ENCODE peak calls at places on chromosomes 6 and 20, in four cellular contexts. One of them, this sample, is unnamed.

GRCh38 chr6:137145421-137145820 is 28.0 kb downstream of the IL22RA2 start:
- DNase-seq in activated naive CD8-positive, alpha-beta T cell treated with anti-CD3 and anti-CD28 coated beads, Interleukin-2, amount 50 U/mL, for 24 hours: no peak
- DNase-seq in pancreas: no peak
- DNase-seq in NCI-H774: no peak
- DNase-seq in this sample: no peak

GRCh38 chr6:315226-315625 is 22.9 kb downstream of the DUSP22 start:
- DNase-seq in activated naive CD8-positive, alpha-beta T cell treated with anti-CD3 and anti-CD28 coated beads, Interleukin-2, amount 50 U/mL, for 24 hours: no peak
- DNase-seq in pancreas: no peak
- DNase-seq in NCI-H774: no peak
- DNase-seq in this sample: no peak

GRCh38 chr6:33208089-33208967 is at the start of gene RING1:
- DNase-seq in NCI-H774: peak
- DNase-seq in pancreas: peak
- DNase-seq in activated naive CD8-positive, alpha-beta T cell treated with anti-CD3 and anti-CD28 coated beads, Interleukin-2, amount 50 U/mL, for 24 hours: peak
- DNase-seq in this sample: no peak

GRCh38 chr6:149273318-149273717 is 44.2 kb upstream of the TAB2 start:
- DNase-seq in pancreas: no peak
- DNase-seq in activated naive CD8-positive, alpha-beta T cell treated with anti-CD3 and anti-CD28 coated beads, Interleukin-2, amount 50 U/mL, for 24 hours: no peak
- DNase-seq in NCI-H774: no peak
- DNase-seq in this sample: no peak

GRCh38 chr20:49757597-49757996 is 43.9 kb upstream of the B4GALT5 start:
- DNase-seq in pancreas: no peak
- DNase-seq in activated naive CD8-positive, alpha-beta T cell treated with anti-CD3 and anti-CD28 coated beads, Interleukin-2, amount 50 U/mL, for 24 hours: no peak
- DNase-seq in NCI-H774: no peak
- DNase-seq in this sample: no peak

GRCh38 chr20:47691632-47692031 is 93.6 kb downstream of the SULF2 start:
- DNase-seq in NCI-H774: no peak
- DNase-seq in pancreas: no peak
- DNase-seq in activated naive CD8-positive, alpha-beta T cell treated with anti-CD3 and anti-CD28 coated beads, Interleukin-2, amount 50 U/mL, for 24 hours: no peak
- DNase-seq in this sample: no peak

GRCh38 chr20:51449498-51450220 is 92.9 kb downstream of the NFATC2 start:
- DNase-seq in pancreas: no peak
- DNase-seq in activated naive CD8-positive, alpha-beta T cell treated with anti-CD3 and anti-CD28 coated beads, Interleukin-2, amount 50 U/mL, for 24 hours: no peak
- DNase-seq in NCI-H774: no peak
- DNase-seq in this sample: no peak

GRCh38 chr6:145964948-145965366 is 799 bp upstream of the SHPRH start:
- DNase-seq in activated naive CD8-positive, alpha-beta T cell treated with anti-CD3 and anti-CD28 coated beads, Interleukin-2, amount 50 U/mL, for 24 hours: peak
- DNase-seq in pancreas: no peak
- DNase-seq in NCI-H774: no peak
- DNase-seq in this sample: no peak